ENCODE peak calls at places on chromosomes 4 and X, in eight cellular contexts. One of them, this sample, is unnamed.

GRCh38 chr4:3408793-3409330 is 32.9 kb upstream of the HGFAC start:
- DNase-seq in ovary: peak
- DNase-seq in epithelial cell of esophagus: no peak
- DNase-seq in H9: peak
- DNase-seq in stomach: no peak
- DNase-seq in foreskin fibroblast: no peak
- DNase-seq in Calu3: no peak
- DNase-seq in tibial nerve: no peak
- DNase-seq in this sample: no peak

GRCh38 chr4:1378559-1379231 is 27.5 kb downstream of the NKX1-1 start:
- DNase-seq in ovary: no peak
- DNase-seq in epithelial cell of esophagus: no peak
- DNase-seq in H9: no peak
- DNase-seq in stomach: no peak
- DNase-seq in foreskin fibroblast: no peak
- DNase-seq in Calu3: no peak
- DNase-seq in tibial nerve: no peak
- DNase-seq in this sample: no peak

GRCh38 chr4:184389978-184390518 is 84.3 kb downstream of the IRF2 start:
- DNase-seq in ovary: no peak
- DNase-seq in epithelial cell of esophagus: no peak
- DNase-seq in H9: peak
- DNase-seq in stomach: no peak
- DNase-seq in foreskin fibroblast: no peak
- DNase-seq in Calu3: no peak
- DNase-seq in tibial nerve: no peak
- DNase-seq in this sample: no peak

GRCh38 chrX:8987672-8988250 is 46.2 kb downstream of the FAM9B start:
- DNase-seq in ovary: no peak
- DNase-seq in epithelial cell of esophagus: peak
- DNase-seq in H9: no peak
- DNase-seq in stomach: no peak
- DNase-seq in foreskin fibroblast: no peak
- DNase-seq in Calu3: no peak
- DNase-seq in tibial nerve: no peak
- DNase-seq in this sample: no peak

GRCh38 chrX:108071578-108071977 is 19.8 kb downstream of the PSMD10 start:
- DNase-seq in ovary: no peak
- DNase-seq in epithelial cell of esophagus: peak
- DNase-seq in H9: no peak
- DNase-seq in stomach: no peak
- DNase-seq in foreskin fibroblast: peak
- DNase-seq in Calu3: no peak
- DNase-seq in tibial nerve: no peak
- DNase-seq in this sample: no peak

GRCh38 chrX:114611018-114611619 is 27.2 kb downstream of the HTR2C start:
- DNase-seq in ovary: no peak
- DNase-seq in epithelial cell of esophagus: peak
- DNase-seq in H9: no peak
- DNase-seq in stomach: peak
- DNase-seq in foreskin fibroblast: peak
- DNase-seq in Calu3: peak
- DNase-seq in tibial nerve: peak
- DNase-seq in this sample: peak

GRCh38 chrX:101164766-101165590 is 54.6 kb upstream of the DRP2 start:
- DNase-seq in ovary: no peak
- DNase-seq in epithelial cell of esophagus: no peak
- DNase-seq in H9: no peak
- DNase-seq in stomach: no peak
- DNase-seq in foreskin fibroblast: peak
- DNase-seq in Calu3: no peak
- DNase-seq in tibial nerve: no peak
- DNase-seq in this sample: no peak

GRCh38 chrX:153659268-153659667 is 12.3 kb downstream of the DUSP9 start:
- DNase-seq in ovary: no peak
- DNase-seq in epithelial cell of esophagus: no peak
- DNase-seq in H9: no peak
- DNase-seq in stomach: no peak
- DNase-seq in foreskin fibroblast: no peak
- DNase-seq in Calu3: no peak
- DNase-seq in tibial nerve: no peak
- DNase-seq in this sample: no peak

GRCh38 chr4:80172203-80172602 is 25.1 kb upstream of the PRDM8 start:
- DNase-seq in ovary: no peak
- DNase-seq in epithelial cell of esophagus: peak
- DNase-seq in H9: no peak
- DNase-seq in stomach: no peak
- DNase-seq in foreskin fibroblast: no peak
- DNase-seq in Calu3: no peak
- DNase-seq in tibial nerve: no peak
- DNase-seq in this sample: no peak

GRCh38 chrX:140110081-140110650 is 144.8 kb upstream of the CXorf66 start:
- DNase-seq in ovary: no peak
- DNase-seq in epithelial cell of esophagus: no peak
- DNase-seq in H9: no peak
- DNase-seq in stomach: no peak
- DNase-seq in foreskin fibroblast: no peak
- DNase-seq in Calu3: no peak
- DNase-seq in tibial nerve: no peak
- DNase-seq in this sample: no peak

GRCh38 chr4:74671074-74671698 is 123.1 kb downstream of the BTC start:
- DNase-seq in ovary: peak
- DNase-seq in epithelial cell of esophagus: peak
- DNase-seq in H9: peak
- DNase-seq in stomach: peak
- DNase-seq in foreskin fibroblast: peak
- DNase-seq in Calu3: peak
- DNase-seq in tibial nerve: no peak
- DNase-seq in this sample: no peak

GRCh38 chrX:6203462-6204215 is 25.0 kb downstream of the NLGN4X start:
- DNase-seq in ovary: no peak
- DNase-seq in epithelial cell of esophagus: no peak
- DNase-seq in H9: no peak
- DNase-seq in stomach: no peak
- DNase-seq in foreskin fibroblast: no peak
- DNase-seq in Calu3: no peak
- DNase-seq in tibial nerve: no peak
- DNase-seq in this sample: no peak

GRCh38 chrX:153939573-153939972 is 4.7 kb upstream of the NAA10 start:
- DNase-seq in ovary: no peak
- DNase-seq in epithelial cell of esophagus: no peak
- DNase-seq in H9: no peak
- DNase-seq in stomach: no peak
- DNase-seq in foreskin fibroblast: no peak
- DNase-seq in Calu3: no peak
- DNase-seq in tibial nerve: no peak
- DNase-seq in this sample: no peak

GRCh38 chr4:98262431-98262830 is 1.2 kb downstream of the RAP1GDS1 start:
- DNase-seq in ovary: no peak
- DNase-seq in epithelial cell of esophagus: peak
- DNase-seq in H9: no peak
- DNase-seq in stomach: no peak
- DNase-seq in foreskin fibroblast: no peak
- DNase-seq in Calu3: no peak
- DNase-seq in tibial nerve: no peak
- DNase-seq in this sample: no peak

GRCh38 chr4:108068422-108068821 is 78.7 kb downstream of the HADH start:
- DNase-seq in ovary: no peak
- DNase-seq in epithelial cell of esophagus: no peak
- DNase-seq in H9: no peak
- DNase-seq in stomach: no peak
- DNase-seq in foreskin fibroblast: peak
- DNase-seq in Calu3: no peak
- DNase-seq in tibial nerve: no peak
- DNase-seq in this sample: no peak

GRCh38 chr4:52780627-52781354 is 29.6 kb upstream of the ERVMER34-1 start:
- DNase-seq in ovary: no peak
- DNase-seq in epithelial cell of esophagus: peak
- DNase-seq in H9: no peak
- DNase-seq in stomach: no peak
- DNase-seq in foreskin fibroblast: peak
- DNase-seq in Calu3: no peak
- DNase-seq in tibial nerve: no peak
- DNase-seq in this sample: no peak

DNA sequence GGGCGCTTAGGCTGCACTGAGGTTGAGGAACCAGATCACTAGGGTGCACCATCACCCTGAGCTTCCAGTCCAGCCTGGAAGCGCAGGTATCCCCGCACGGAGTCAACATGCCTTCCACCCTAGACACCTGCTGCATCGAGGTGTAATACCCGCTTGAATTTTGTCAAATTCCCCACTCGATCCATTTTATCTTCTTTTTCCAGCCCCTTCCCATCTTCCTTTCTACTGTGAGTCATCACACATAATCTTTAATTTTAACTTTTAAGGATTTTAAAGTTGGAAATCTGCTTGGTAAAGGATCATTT is 824 bp downstream of the PLK4 start:
- DNase-seq in ovary: no peak
- DNase-seq in epithelial cell of esophagus: no peak
- DNase-seq in H9: no peak
- DNase-seq in stomach: no peak
- DNase-seq in foreskin fibroblast: no peak
- DNase-seq in Calu3: no peak
- DNase-seq in tibial nerve: no peak
- DNase-seq in this sample: no peak
- TF ChIP-seq CTCF in ovary: no peak
- TF ChIP-seq CTCF in epithelial cell of esophagus: no peak
- TF ChIP-seq CTCF in H9: no peak
- TF ChIP-seq CTCF in stomach: no peak
- TF ChIP-seq CTCF in foreskin fibroblast: no peak
- TF ChIP-seq CTCF in Calu3: no peak
- TF ChIP-seq CTCF in tibial nerve: no peak
- TF ChIP-seq CTCF in this sample: no peak

DNA sequence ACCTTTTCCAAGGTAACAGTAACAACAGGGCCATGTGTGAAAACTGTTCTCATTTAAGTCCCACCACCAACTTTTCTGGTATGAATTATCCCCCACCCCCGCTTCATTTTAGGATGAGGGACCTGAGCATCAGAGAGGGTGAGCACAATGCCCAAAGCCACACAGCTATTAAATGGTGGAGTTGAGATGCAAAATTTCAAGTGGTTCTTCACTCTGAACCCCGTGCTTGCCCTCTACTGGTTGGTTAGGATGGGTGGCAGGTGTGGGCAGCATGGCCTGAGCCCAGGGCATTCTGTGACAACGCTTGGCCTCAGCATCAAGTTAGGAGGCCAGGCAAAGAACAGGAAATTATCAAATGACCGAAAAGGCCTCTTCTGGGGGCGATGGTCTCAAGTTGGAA is 33.5 kb downstream of the MED28 start:
- DNase-seq in ovary: no peak
- DNase-seq in epithelial cell of esophagus: no peak
- DNase-seq in H9: no peak
- DNase-seq in stomach: no peak
- DNase-seq in foreskin fibroblast: no peak
- DNase-seq in Calu3: no peak
- DNase-seq in tibial nerve: no peak
- DNase-seq in this sample: no peak
- TF ChIP-seq CTCF in ovary: no peak
- TF ChIP-seq CTCF in epithelial cell of esophagus: no peak
- TF ChIP-seq CTCF in H9: peak
- TF ChIP-seq CTCF in stomach: no peak
- TF ChIP-seq CTCF in foreskin fibroblast: no peak
- TF ChIP-seq CTCF in Calu3: no peak
- TF ChIP-seq CTCF in tibial nerve: no peak
- TF ChIP-seq CTCF in this sample: peak

GRCh38 chrX:16469870-16470269 is 180.1 kb upstream of the S100G start:
- DNase-seq in ovary: no peak
- DNase-seq in epithelial cell of esophagus: no peak
- DNase-seq in H9: peak
- DNase-seq in stomach: no peak
- DNase-seq in foreskin fibroblast: no peak
- DNase-seq in Calu3: no peak
- DNase-seq in tibial nerve: no peak
- DNase-seq in this sample: no peak
- TF ChIP-seq CTCF in ovary: no peak
- TF ChIP-seq CTCF in epithelial cell of esophagus: no peak
- TF ChIP-seq CTCF in H9: peak
- TF ChIP-seq CTCF in stomach: no peak
- TF ChIP-seq CTCF in foreskin fibroblast: no peak
- TF ChIP-seq CTCF in Calu3: no peak
- TF ChIP-seq CTCF in tibial nerve: no peak
- TF ChIP-seq CTCF in this sample: no peak

GRCh38 chr4:4480685-4481393 is 61.0 kb downstream of the STX18 start:
- DNase-seq in ovary: no peak
- DNase-seq in epithelial cell of esophagus: no peak
- DNase-seq in H9: no peak
- DNase-seq in stomach: no peak
- DNase-seq in foreskin fibroblast: peak
- DNase-seq in Calu3: no peak
- DNase-seq in tibial nerve: no peak
- DNase-seq in this sample: no peak
- TF ChIP-seq CTCF in ovary: no peak
- TF ChIP-seq CTCF in epithelial cell of esophagus: peak
- TF ChIP-seq CTCF in H9: peak
- TF ChIP-seq CTCF in stomach: peak
- TF ChIP-seq CTCF in foreskin fibroblast: peak
- TF ChIP-seq CTCF in Calu3: no peak
- TF ChIP-seq CTCF in tibial nerve: peak
- TF ChIP-seq CTCF in this sample: peak